ENCODE peak calls at places on chromosomes 3 and 15, in ten cellular contexts. W is mammary epithelial cell; Y is aorta; T is NCI-H2081; X is foreskin melanocyte; F is activated CD4-positive, alpha-beta T cell treated with anti-CD3 and anti-CD28 coated beads, Interleukin-2, amount 50 U/mL, for 4 hours; C is occipital lobe; A is KG1; D is RWPE1; Q is SW 1271. P is an unnamed sample.
A peak's percentile ranks its signal among the peaks of the same experiment; 100 is the strongest.

GRCh38 chr3:127040216-127040615 is 57.3 kb downstream of the PLXNA1 start:
- DNase-seq in A (no peak), T (no peak), Y (peak; percentile 25), F (no peak), D (no peak), W (no peak), C (no peak), X (no peak), Q (no peak), P (no peak)

GRCh38 chr15:28098766-28099554 is at the start of gene OCA2:
- DNase-seq in T (no peak), A (no peak), Q (no peak), D (no peak), F (peak; percentile 41), Y (peak; percentile 92), C (no peak), X (peak; percentile 73), W (no peak), P (peak; percentile 85)

GRCh38 chr15:58934521-58934920 is 1.0 kb upstream of the SLTM start:
- DNase-seq in C (no peak), Y (no peak), Q (no peak), W (peak; percentile 23), A (no peak), X (no peak), T (no peak), F (no peak), D (peak; percentile 42), P (no peak)

GRCh38 chr3:47016086-47016933 is 36.8 kb downstream of the NBEAL2 start:
- DNase-seq in F (no peak), A (no peak), Q (no peak), D (no peak), Y (no peak), T (no peak), C (no peak), X (no peak), W (no peak), P (no peak)

GRCh38 chr3:185549111-185549510 is 3.3 kb downstream of the LIPH start:
- DNase-seq in X (peak; percentile 19), A (no peak), C (peak; percentile 18), F (no peak), W (peak; percentile 96), Q (peak; percentile 82), T (peak; percentile 31), Y (no peak), D (peak; percentile 95), P (no peak)

GRCh38 chr3:48688032-48688736 is 2.5 kb upstream of the NCKIPSD start:
- DNase-seq in T (no peak), A (no peak), D (no peak), W (no peak), Q (no peak), C (no peak), Y (no peak), X (no peak), F (no peak), P (peak; percentile 63)

GRCh38 chr3:13115991-13116390 is 42.8 kb upstream of the IQSEC1 start:
- DNase-seq in T (no peak), D (no peak), X (no peak), W (no peak), Y (peak; percentile 49), Q (no peak), C (no peak), A (no peak), F (no peak), P (peak; percentile 57)

GRCh38 chr3:130085881-130086280 is 4.2 kb downstream of the ALG1L2 start:
- DNase-seq in C (no peak), Y (no peak), X (no peak), Q (no peak), A (no peak), T (no peak), D (no peak), W (no peak), F (no peak), P (no peak)

GRCh38 chr15:71278989-71279756 is 163.9 kb downstream of the THSD4 start:
- DNase-seq in T (peak; percentile 90), A (no peak), D (peak; percentile 84), Y (peak; percentile 85), Q (no peak), F (no peak), W (peak; percentile 97), X (no peak), C (no peak), P (no peak)

GRCh38 chr15:64246364-64247189 is 83.8 kb upstream of the PPIB start:
- DNase-seq in W (peak; percentile 96), T (peak; percentile 58), D (peak; percentile 83), Q (peak; percentile 70), Y (no peak), A (no peak), X (peak; percentile 97), F (peak; percentile 11), C (peak; percentile 15), P (no peak)

GRCh38 chr3:85710490-85710889 is 751.7 kb downstream of the CADM2 start:
- DNase-seq in T (no peak), Q (no peak), A (no peak), F (no peak), C (no peak), W (peak; percentile 28), X (no peak), Y (no peak), D (peak; percentile 17), P (no peak)

GRCh38 chr3:29281265-29282228 is 676 bp downstream of the RBMS3 start:
- DNase-seq in D (peak; percentile 6), A (no peak), Q (no peak), W (peak; percentile 65), X (peak; percentile 35), T (no peak), Y (peak; percentile 71), C (no peak), F (no peak), P (no peak)

GRCh38 chr3:143653493-143653892 is 194.8 kb downstream of the SLC9A9 start:
- DNase-seq in Q (no peak), Y (no peak), X (no peak), D (no peak), T (no peak), F (no peak), C (no peak), A (no peak), W (no peak), P (no peak)

GRCh38 chr3:129375099-129375498 is 53.3 kb downstream of the EFCAB12 start:
- DNase-seq in W (no peak), A (no peak), Q (no peak), X (no peak), Y (no peak), F (no peak), D (no peak), C (no peak), T (no peak), P (no peak)

GRCh38 chr3:63295806-63296205 is 17.7 kb downstream of the SYNPR start:
- DNase-seq in Q (no peak), Y (no peak), X (no peak), D (no peak), W (no peak), A (no peak), F (no peak), C (no peak), T (no peak), P (no peak)

GRCh38 chr3:194009892-194010533 is 125.9 kb upstream of the HES1 start:
- DNase-seq in D (no peak), T (no peak), A (no peak), Y (no peak), W (no peak), X (no peak), Q (no peak), F (no peak), C (no peak), P (no peak)

GRCh38 chr15:80418892-80419537 is 14.8 kb downstream of the ARNT2 start:
- DNase-seq in Y (no peak), F (no peak), D (peak; percentile 42), A (no peak), W (peak; percentile 33), T (peak; percentile 25), Q (peak; percentile 16), X (peak; percentile 25), C (no peak), P (no peak)

GRCh38 chr3:133899309-133899708 is 3.6 kb upstream of the RAB6B start:
- DNase-seq in T (no peak), C (no peak), Q (no peak), W (no peak), D (no peak), Y (no peak), A (no peak), F (no peak), X (no peak), P (no peak)

GRCh38 chr3:11570789-11571495 is 72.8 kb downstream of the VGLL4 start:
- DNase-seq in W (no peak), Y (peak; percentile 67), C (no peak), T (no peak), D (no peak), Q (no peak), F (no peak), A (no peak), X (no peak), P (no peak)

GRCh38 chr3:85670626-85671025 is 711.8 kb downstream of the CADM2 start:
- DNase-seq in C (no peak), T (no peak), W (peak; percentile 1), X (no peak), D (no peak), F (no peak), Q (no peak), A (no peak), Y (no peak), P (no peak)

GRCh38 chr3:8632402-8633237 is 12.0 kb downstream of the SSUH2 start:
- DNase-seq in Q (no peak), W (peak; percentile 68), A (no peak), C (no peak), D (peak; percentile 44), F (no peak), Y (no peak), T (no peak), X (no peak), P (no peak)

GRCh38 chr3:152574461-152575079 is 260.4 kb upstream of the P2RY1 start:
- DNase-seq in C (peak; percentile 8), X (peak; percentile 44), D (peak; percentile 57), Q (no peak), A (no peak), T (peak; percentile 86), Y (no peak), F (peak; percentile 6), W (peak; percentile 20), P (peak; percentile 84)

GRCh38 chr3:171142985-171143384 is 116.5 kb upstream of the SLC2A2 start:
- DNase-seq in Y (no peak), W (peak; percentile 21), A (no peak), T (peak; percentile 90), Q (no peak), C (no peak), X (no peak), F (no peak), D (no peak), P (no peak)

GRCh38 chr3:107222927-107223326 is 154.3 kb upstream of the CCDC54 start:
- DNase-seq in Q (peak; percentile 52), W (no peak), X (peak; percentile 19), D (no peak), C (no peak), F (no peak), T (no peak), Y (no peak), A (no peak), P (no peak)

GRCh38 chr3:24583004-24583403 is 88.4 kb upstream of the THRB start:
- DNase-seq in Q (no peak), X (no peak), F (no peak), C (no peak), A (no peak), T (no peak), W (no peak), Y (no peak), D (no peak), P (no peak)

GRCh38 chr3:197354195-197355059 is 56.0 kb upstream of the DLG1 start:
- DNase-seq in F (no peak), Y (no peak), Q (no peak), T (no peak), C (no peak), D (no peak), X (no peak), W (no peak), A (no peak), P (peak; percentile 84)

GRCh38 chr3:39404943-39405686 is 1.4 kb upstream of the RPSA start:
- DNase-seq in A (no peak), F (no peak), W (no peak), X (no peak), D (no peak), Y (no peak), C (no peak), T (no peak), Q (no peak), P (no peak)

GRCh38 chr3:172530566-172530965 is 7.3 kb upstream of the TNFSF10 start:
- DNase-seq in Y (no peak), X (no peak), Q (no peak), C (no peak), W (no peak), F (no peak), T (no peak), D (no peak), A (no peak), P (no peak)

P was measured in posterior vena cava.